ENCODE peak calls at places on chromosomes 11 and 22, in eight cellular contexts. E is foreskin keratinocyte; P is lower lobe of right lung; H is naive thymus-derived CD8-positive, alpha-beta T cell; X is HepG2; Y is GM23338; R is CD4-positive, alpha-beta T cell; D is CD8-positive, alpha-beta T cell. W is an unnamed sample.

GRCh38 chr11:48062649-48063048 is 82.3 kb downstream of the PTPRJ start:
- ATAC-seq in P (no peak), R (no peak), D (no peak), Y (no peak), E (no peak), X (no peak), H (no peak), W (no peak)

GRCh38 chr11:47889714-47890441 is 41.7 kb upstream of the NUP160 start:
- ATAC-seq in X (no peak), Y (no peak), P (peak; percentile 23), D (no peak), E (no peak), R (peak; percentile 60), H (peak; percentile 65), W (peak; percentile 44)

GRCh38 chr11:107856180-107856980 is 2.2 kb downstream of the SLC35F2 start:
- ATAC-seq in D (no peak), E (no peak), H (no peak), R (no peak), Y (no peak), X (no peak), P (no peak), W (no peak)

GRCh38 chr11:11876458-11876857 is 34.7 kb downstream of the USP47 start:
- ATAC-seq in D (no peak), R (no peak), E (no peak), X (no peak), P (peak; percentile 36), Y (peak; percentile 70), H (no peak), W (no peak)

GRCh38 chr22:21712751-21713427 is 22.7 kb downstream of the YPEL1 start:
- ATAC-seq in X (peak; percentile 92), P (peak; percentile 94), R (peak; percentile 95), E (peak; percentile 68), Y (peak; percentile 93), D (peak; percentile 96), H (peak; percentile 90), W (peak; percentile 99)

GRCh38 chr22:40190501-40190900 is 12.8 kb downstream of the TNRC6B start:
- ATAC-seq in E (no peak), H (no peak), Y (peak; percentile 1), P (no peak), D (no peak), R (no peak), X (no peak), W (no peak)

GRCh38 chr11:36312593-36312990 is 16.5 kb downstream of the PRR5L start:
- ATAC-seq in P (no peak), R (no peak), E (peak; percentile 64), D (no peak), X (peak; percentile 61), H (no peak), Y (no peak), W (no peak)

GRCh38 chr11:100585728-100586127 is 101.4 kb upstream of the ARHGAP42 start:
- ATAC-seq in P (no peak), H (no peak), Y (no peak), E (no peak), R (no peak), D (no peak), X (no peak), W (no peak)